ENCODE peak calls at places on chromosomes 1 and 21, in eight cellular contexts. I is dermis blood vessel endothelial cell; U is OCI-LY7; P is stimulated activated CD4-positive, alpha-beta T cell treated with anti-CD3 and anti-CD28 coated beads, Interleukin-1b, Interleukin-23, amount 100 ng/mL, for 4 hours; Z is HFF-Myc; E is epithelial cell of proximal tubule; H is NCI-H2081; B is right atrium auricular region. G is an unnamed sample.

GRCh38 chr21:26982767-26983166 is 15.9 kb upstream of the ADAMTS5 start:
- DNase-seq in I (no peak), U (no peak), P (no peak), Z (no peak), E (peak), H (no peak), B (no peak), G (no peak)

GRCh38 chr1:242017580-242018233 is 18.8 kb upstream of the MAP1LC3C start:
- DNase-seq in I (peak), U (peak), P (peak), Z (peak), E (no peak), H (peak), B (peak), G (no peak)

GRCh38 chr1:37479255-37480124 is 5.1 kb downstream of the ZC3H12A start:
- DNase-seq in I (peak), U (peak), P (peak), Z (peak), E (no peak), H (no peak), B (peak), G (peak)

GRCh38 chr21:26490771-26491170 is 82.3 kb downstream of the CYYR1 start:
- DNase-seq in I (no peak), U (no peak), P (no peak), Z (no peak), E (no peak), H (no peak), B (no peak), G (no peak)

GRCh38 chr1:1431845-1432565 is 3.5 kb upstream of the VWA1 start:
- DNase-seq in I (no peak), U (no peak), P (no peak), Z (no peak), E (no peak), H (no peak), B (peak), G (no peak)

GRCh38 chr1:62318756-62319544 is at the start of gene KANK4:
- DNase-seq in I (no peak), U (no peak), P (no peak), Z (no peak), E (no peak), H (no peak), B (no peak), G (no peak)

GRCh38 chr1:202578565-202578964 is 131.7 kb downstream of the SYT2 start:
- DNase-seq in I (no peak), U (no peak), P (no peak), Z (no peak), E (no peak), H (no peak), B (no peak), G (no peak)

GRCh38 chr1:205676002-205676401 is 4.3 kb downstream of the SLC45A3 start:
- DNase-seq in I (no peak), U (no peak), P (no peak), Z (no peak), E (no peak), H (no peak), B (no peak), G (no peak)

GRCh38 chr1:26697441-26697977 is 1.7 kb downstream of the ARID1A start:
- DNase-seq in I (peak), U (peak), P (no peak), Z (no peak), E (no peak), H (no peak), B (no peak), G (peak)

GRCh38 chr1:188700116-188700515 is 1777.5 kb downstream of the BRINP3 start:
- DNase-seq in I (no peak), U (no peak), P (no peak), Z (no peak), E (no peak), H (no peak), B (no peak), G (no peak)